ENCODE peak calls at places on chromosomes 11 and 22, in eight cellular contexts. F is HCT116, H is H1, N is K562, E is SK-N-SH, D is HepG2, B is GM12878, Y is SK-N-MC. I is an unnamed sample.

GRCh38 chr11:61480936-61481335 is 27.6 kb upstream of the LRRC10B start:
- DNase-seq in F (no peak), H (peak; percentile 86), N (peak; percentile 38), E (peak; percentile 79), D (no peak), B (no peak), Y (no peak), I (no peak)

GRCh38 chr11:117814766-117815261 is 9.7 kb downstream of the FXYD2 start:
- DNase-seq in F (no peak), H (no peak), N (peak; percentile 15), E (no peak), D (peak; percentile 54), B (peak; percentile 96), Y (no peak), I (no peak)

GRCh38 chr11:58829736-58830135 is 14.8 kb downstream of the GLYATL2 start:
- DNase-seq in F (no peak), H (no peak), N (no peak), E (no peak), D (no peak), B (no peak), Y (no peak), I (no peak)

GRCh38 chr11:100902454-100903141 is 215.5 kb downstream of the ARHGAP42 start:
- DNase-seq in F (no peak), H (no peak), N (no peak), E (no peak), D (no peak), B (no peak), Y (no peak), I (no peak)

GRCh38 chr11:10725114-10725906 is 25.7 kb upstream of the CTR9 start:
- DNase-seq in F (peak; percentile 79), H (no peak), N (peak; percentile 47), E (no peak), D (no peak), B (no peak), Y (no peak), I (no peak)

GRCh38 chr11:2139118-2139490 is at the start of gene IGF2:
- DNase-seq in F (no peak), H (no peak), N (no peak), E (peak; percentile 84), D (peak; percentile 43), B (no peak), Y (no peak), I (no peak)

GRCh38 chr11:67031791-67032561 is 9.0 kb downstream of the SYT12 start:
- DNase-seq in F (no peak), H (no peak), N (no peak), E (no peak), D (no peak), B (no peak), Y (no peak), I (no peak)

GRCh38 chr11:71266114-71266833 is 13.9 kb upstream of the SHANK2 start:
- DNase-seq in F (no peak), H (peak; percentile 78), N (no peak), E (peak; percentile 62), D (no peak), B (no peak), Y (no peak), I (no peak)

GRCh38 chr11:102256251-102256650 is 61.0 kb upstream of the BIRC3 start:
- DNase-seq in F (no peak), H (no peak), N (no peak), E (no peak), D (no peak), B (no peak), Y (no peak), I (no peak)

GRCh38 chr11:69229521-69229920 is 64.4 kb upstream of the MYEOV start:
- DNase-seq in F (no peak), H (no peak), N (no peak), E (no peak), D (no peak), B (no peak), Y (no peak), I (no peak)

GRCh38 chr22:29203456-29203855 is 2.2 kb upstream of the EMID1 start:
- DNase-seq in F (no peak), H (no peak), N (no peak), E (no peak), D (no peak), B (no peak), Y (no peak), I (no peak)

GRCh38 chr11:130308925-130309324 is 5.8 kb downstream of the ZBTB44 start:
- DNase-seq in F (no peak), H (no peak), N (peak; percentile 77), E (no peak), D (no peak), B (no peak), Y (no peak), I (no peak)

GRCh38 chr11:68392822-68393221 is 67.7 kb upstream of the PPP6R3 start:
- DNase-seq in F (no peak), H (no peak), N (no peak), E (no peak), D (no peak), B (no peak), Y (no peak), I (no peak)

GRCh38 chr11:69907611-69908010 is 88.4 kb upstream of the FGF3 start:
- DNase-seq in F (no peak), H (no peak), N (no peak), E (no peak), D (no peak), B (no peak), Y (no peak), I (no peak)

GRCh38 chr11:116986521-116987105 is 111.6 kb downstream of the SIK3 start:
- DNase-seq in F (no peak), H (no peak), N (no peak), E (no peak), D (peak; percentile 41), B (peak; percentile 64), Y (no peak), I (no peak)

GRCh38 chr22:35910013-35910860 is 118.4 kb downstream of the RBFOX2 start:
- DNase-seq in F (no peak), H (no peak), N (no peak), E (no peak), D (no peak), B (no peak), Y (no peak), I (peak; percentile 74)

GRCh38 chr22:35630387-35630793 is 13.3 kb upstream of the MB start:
- DNase-seq in F (peak; percentile 38), H (no peak), N (no peak), E (no peak), D (no peak), B (no peak), Y (no peak), I (no peak)

GRCh38 chr11:102516179-102516578 is 14.4 kb downstream of the MMP7 start:
- DNase-seq in F (no peak), H (no peak), N (no peak), E (no peak), D (no peak), B (no peak), Y (no peak), I (no peak)

GRCh38 chr11:68012843-68013610 is 2.9 kb downstream of the ALDH3B1 start:
- DNase-seq in F (peak; percentile 80), H (no peak), N (no peak), E (no peak), D (peak; percentile 96), B (no peak), Y (no peak), I (no peak)

GRCh38 chr11:73338279-73338678 is 30.2 kb downstream of the ARHGEF17 start:
- DNase-seq in F (no peak), H (no peak), N (no peak), E (no peak), D (no peak), B (no peak), Y (no peak), I (no peak)
- H3K27ac ChIP-seq in F (no peak overlapping the region), H (no peak overlapping the region), N (no peak overlapping the region), E (no peak overlapping the region), D (no peak overlapping the region), B (no peak overlapping the region), Y (no peak overlapping the region), I (no peak overlapping the region)

GRCh38 chr22:23512738-23513137 is 67.4 kb downstream of the IGLL1 start:
- DNase-seq in F (no peak), H (no peak), N (no peak), E (no peak), D (no peak), B (no peak), Y (no peak), I (no peak)

GRCh38 chr22:23514317-23515038 is 65.6 kb downstream of the IGLL1 start:
- DNase-seq in F (no peak), H (peak; percentile 50), N (no peak), E (peak; percentile 51), D (no peak), B (no peak), Y (no peak), I (no peak)

GRCh38 chr22:23511627-23512347 is 68.3 kb downstream of the IGLL1 start:
- DNase-seq in F (no peak), H (no peak), N (no peak), E (no peak), D (no peak), B (no peak), Y (no peak), I (no peak)

GRCh38 chr22:23512348-23512705 is 67.8 kb downstream of the IGLL1 start:
- DNase-seq in F (no peak), H (no peak), N (no peak), E (no peak), D (no peak), B (no peak), Y (no peak), I (no peak)

GRCh38 chr22:23513705-23514104 is 66.4 kb downstream of the IGLL1 start:
- DNase-seq in F (no peak), H (no peak), N (no peak), E (no peak), D (no peak), B (no peak), Y (no peak), I (no peak)
- H3K9ac ChIP-seq in F (no peak overlapping the region), H (no peak overlapping the region), N (no peak overlapping the region), E (no peak overlapping the region), D (no peak overlapping the region), B (no peak overlapping the region), Y (no peak overlapping the region), I (no peak overlapping the region)

DNA sequence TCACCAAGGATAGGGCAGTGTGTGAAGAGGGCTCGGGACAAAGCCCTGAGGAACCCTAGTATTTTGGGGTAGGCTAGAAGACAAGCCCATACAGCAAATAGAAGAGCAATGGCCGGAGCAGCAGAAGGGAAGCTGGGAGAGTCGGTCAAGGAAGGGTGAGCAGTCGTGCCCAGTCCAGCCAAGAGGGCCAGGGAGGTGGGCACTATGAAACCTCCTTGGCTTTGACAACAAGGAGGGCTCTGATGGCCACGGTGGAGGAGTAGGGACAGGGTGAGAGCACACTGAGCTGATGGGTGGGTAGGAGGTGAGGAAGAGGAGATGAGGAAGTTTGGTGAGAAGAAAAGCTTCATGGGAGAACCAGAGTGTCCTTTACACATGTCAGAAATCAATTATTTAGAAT is 2.2 kb upstream of the YWHAH start:
- DNase-seq in F (no peak), H (no peak), N (no peak), E (no peak), D (no peak), B (no peak), Y (no peak), I (no peak)
- TF ChIP-seq POLR2AphosphoS5 in F (no peak), H (no peak), N (no peak), E (no peak), D (no peak), B (no peak), Y (no peak), I (no peak)

DNA sequence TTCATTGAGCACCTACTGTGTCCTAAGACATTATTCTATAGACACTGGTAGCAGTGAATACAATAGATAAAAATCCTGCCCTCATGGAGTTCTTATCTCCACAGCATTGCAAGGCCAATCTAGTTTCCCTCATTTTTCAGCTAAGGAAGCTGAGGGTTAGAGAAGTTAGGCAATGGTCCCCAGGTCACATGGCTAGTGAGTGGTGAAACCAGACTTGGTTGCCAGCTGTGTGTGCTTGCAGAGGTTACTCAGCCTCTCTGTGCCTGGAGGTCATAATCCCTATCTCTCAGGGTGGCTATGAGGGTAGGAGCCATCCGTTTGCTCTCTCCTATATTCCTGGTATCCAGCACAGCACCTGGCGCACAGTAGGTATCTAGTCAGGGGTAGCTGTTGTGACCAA is 147.7 kb upstream of the SEZ6L start:
- DNase-seq in F (no peak), H (no peak), N (no peak), E (no peak), D (no peak), B (no peak), Y (no peak), I (no peak)
- H3K27ac ChIP-seq in F (no peak overlapping the region), H (no peak overlapping the region), N (no peak overlapping the region), E (no peak overlapping the region), D (no peak overlapping the region), B (no peak overlapping the region), Y (no peak overlapping the region), I (no peak overlapping the region)